ENCODE peak calls at places on chromosomes 4 and X, in seven cellular contexts. X is lower leg skin, Z is IMR-90, H is AG04450, C is hepatocyte, Y is cardiac muscle cell, Q is lower lobe of right lung. E is an unnamed sample.

GRCh38 chrX:73577368-73577767 is 14.4 kb downstream of the CHIC1 start:
- DNase-seq in X (no peak), Z (peak), H (peak), C (no peak), Y (no peak), Q (no peak), E (no peak)

GRCh38 chr4:186760576-186760975 is 36.9 kb upstream of the FAT1 start:
- DNase-seq in X (no peak), Z (peak), H (no peak), C (no peak), Y (no peak), Q (no peak), E (no peak)

GRCh38 chrX:43618376-43619205 is 37.5 kb upstream of the MAOA start:
- DNase-seq in X (no peak), Z (no peak), H (no peak), C (peak), Y (no peak), Q (no peak), E (no peak)

GRCh38 chrX:69530306-69530705 is 26.2 kb downstream of the NALF2 start:
- DNase-seq in X (peak), Z (no peak), H (no peak), C (no peak), Y (no peak), Q (no peak), E (no peak)

GRCh38 chrX:154436597-154437397 is at the start of gene GDI1:
- DNase-seq in X (no peak), Z (peak), H (no peak), C (peak), Y (peak), Q (peak), E (peak)

GRCh38 chr4:123127218-123127617 is 204.8 kb upstream of the NUDT6 start:
- DNase-seq in X (no peak), Z (peak), H (no peak), C (no peak), Y (no peak), Q (no peak), E (no peak)

GRCh38 chrX:132795211-132795610 is 163.2 kb downstream of the HS6ST2 start:
- DNase-seq in X (no peak), Z (no peak), H (no peak), C (no peak), Y (peak), Q (no peak), E (no peak)

GRCh38 chr4:41525129-41525528 is 12.8 kb upstream of the LIMCH1 start:
- DNase-seq in X (no peak), Z (peak), H (peak), C (peak), Y (peak), Q (no peak), E (no peak)

GRCh38 chr4:99087887-99088484 is 602 bp downstream of the ADH5 start:
- DNase-seq in X (peak), Z (peak), H (peak), C (peak), Y (peak), Q (peak), E (no peak)

GRCh38 chr4:98937977-98938376 is 9.0 kb upstream of the EIF4E start:
- DNase-seq in X (no peak), Z (no peak), H (no peak), C (no peak), Y (no peak), Q (no peak), E (no peak)

GRCh38 chr4:2066571-2067445 is 7.7 kb downstream of the NAT8L start:
- DNase-seq in X (no peak), Z (no peak), H (no peak), C (no peak), Y (no peak), Q (no peak), E (no peak)

GRCh38 chr4:144399927-144400326 is 246.0 kb upstream of the HHIP start:
- DNase-seq in X (no peak), Z (peak), H (peak), C (peak), Y (no peak), Q (no peak), E (no peak)

GRCh38 chrX:103608305-103608963 is 671 bp downstream of the TCEAL3 start:
- DNase-seq in X (no peak), Z (no peak), H (no peak), C (no peak), Y (no peak), Q (peak), E (peak)

GRCh38 chr4:77169496-77169895 is 12.5 kb downstream of the CCNG2 start:
- DNase-seq in X (no peak), Z (peak), H (peak), C (peak), Y (no peak), Q (no peak), E (no peak)

GRCh38 chr4:73869130-73870055 is at the start of gene CXCL1:
- DNase-seq in X (no peak), Z (no peak), H (no peak), C (peak), Y (peak), Q (peak), E (no peak)

GRCh38 chr4:27149541-27150212 is 289.0 kb downstream of the STIM2 start:
- DNase-seq in X (no peak), Z (peak), H (no peak), C (no peak), Y (no peak), Q (no peak), E (no peak)

GRCh38 chr4:117085185-117085701 is at the start of gene TRAM1L1:
- DNase-seq in X (peak), Z (peak), H (peak), C (peak), Y (peak), Q (peak), E (no peak)

GRCh38 chr4:47703964-47704363 is 133.9 kb downstream of the CORIN start:
- DNase-seq in X (no peak), Z (no peak), H (no peak), C (no peak), Y (no peak), Q (no peak), E (no peak)

GRCh38 chr4:66000500-66001117 is 330.3 kb upstream of the EPHA5 start:
- DNase-seq in X (no peak), Z (no peak), H (no peak), C (no peak), Y (peak), Q (no peak), E (no peak)
- H3K4me3 ChIP-seq in X (no peak), Z (no peak), H (no peak), C (no peak), Y (no peak), Q (no peak), E (no peak)

GRCh38 chr4:55634417-55635128 is 1.5 kb downstream of the NMU start:
- DNase-seq in X (no peak), Z (no peak), H (no peak), C (no peak), Y (no peak), Q (no peak), E (no peak)

GRCh38 chr4:55635760-55636621 is at the start of gene NMU:
- DNase-seq in X (peak), Z (no peak), H (no peak), C (peak), Y (peak), Q (peak), E (peak)

GRCh38 chr4:55635282-55635681 is 816 bp downstream of the NMU start:
- DNase-seq in X (no peak), Z (no peak), H (no peak), C (no peak), Y (peak), Q (no peak), E (no peak)

GRCh38 chr4:55637272-55637820 is 1.2 kb upstream of the NMU start:
- DNase-seq in X (no peak), Z (no peak), H (no peak), C (no peak), Y (no peak), Q (no peak), E (no peak)

GRCh38 chr4:55636622-55636999 is 513 bp upstream of the NMU start:
- DNase-seq in X (no peak), Z (no peak), H (no peak), C (no peak), Y (no peak), Q (no peak), E (no peak)
- H3K4me3 ChIP-seq in X (no peak), Z (no peak), H (no peak), C (peak), Y (peak), Q (peak), E (peak)

DNA sequence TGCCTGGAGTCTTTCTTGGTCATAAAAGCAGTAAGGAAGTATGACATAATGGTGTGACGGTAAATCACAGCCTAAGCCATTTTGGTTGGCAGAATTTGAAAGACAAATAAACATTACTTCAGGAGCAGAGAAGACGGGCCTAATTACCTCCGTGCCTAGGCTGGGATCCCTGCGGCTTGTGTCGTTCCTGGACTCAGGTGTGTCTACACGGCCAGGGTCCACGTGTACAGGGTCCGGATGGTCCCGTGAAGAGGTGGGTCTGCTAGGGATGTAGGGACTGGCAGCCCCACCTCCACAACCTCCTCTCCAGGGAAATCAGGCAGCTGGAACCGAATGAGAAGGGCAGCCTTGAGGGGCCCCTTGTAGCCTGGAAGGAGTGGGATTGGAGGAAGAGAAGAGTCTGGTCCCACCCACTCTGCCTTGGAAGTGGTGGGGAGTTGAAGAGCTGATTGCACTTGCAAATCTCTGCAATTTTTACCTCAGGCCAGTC is 55.4 kb upstream of the PLAC1 start:
- DNase-seq in X (no peak), Z (no peak), H (no peak), C (no peak), Y (no peak), Q (no peak), E (no peak)
- H3K4me3 ChIP-seq in X (no peak), Z (no peak), H (no peak), C (no peak), Y (no peak), Q (no peak), E (no peak)

DNA sequence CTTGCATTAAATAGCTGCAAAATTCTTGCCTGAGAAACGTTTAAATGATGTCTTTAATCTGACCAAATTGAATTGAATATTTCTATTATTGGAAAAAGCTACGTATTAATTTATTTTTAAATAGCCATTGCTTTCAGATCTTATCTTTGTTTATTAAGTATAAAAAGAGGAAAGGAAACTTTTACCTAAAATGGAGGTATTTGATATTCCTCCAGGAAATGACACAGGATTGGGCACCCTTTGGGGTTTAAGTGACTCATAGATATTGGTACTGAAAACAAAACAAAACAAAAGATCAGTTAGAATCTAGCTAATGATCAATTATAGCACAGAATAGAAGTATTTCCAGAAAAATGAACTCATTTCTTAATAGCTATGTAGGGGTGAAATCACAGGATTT is 34.1 kb downstream of the PLS3 start:
- DNase-seq in X (no peak), Z (no peak), H (no peak), C (no peak), Y (no peak), Q (no peak), E (no peak)
- H3K4me3 ChIP-seq in X (no peak), Z (no peak), H (peak), C (no peak), Y (no peak), Q (peak), E (no peak)

GRCh38 chrX:35919536-35920309 is at the start of gene CFAP47:
- DNase-seq in X (no peak), Z (no peak), H (no peak), C (peak), Y (peak), Q (peak), E (no peak)
- H3K4me3 ChIP-seq in X (no peak), Z (no peak), H (no peak), C (peak), Y (peak), Q (peak), E (no peak)

DNA sequence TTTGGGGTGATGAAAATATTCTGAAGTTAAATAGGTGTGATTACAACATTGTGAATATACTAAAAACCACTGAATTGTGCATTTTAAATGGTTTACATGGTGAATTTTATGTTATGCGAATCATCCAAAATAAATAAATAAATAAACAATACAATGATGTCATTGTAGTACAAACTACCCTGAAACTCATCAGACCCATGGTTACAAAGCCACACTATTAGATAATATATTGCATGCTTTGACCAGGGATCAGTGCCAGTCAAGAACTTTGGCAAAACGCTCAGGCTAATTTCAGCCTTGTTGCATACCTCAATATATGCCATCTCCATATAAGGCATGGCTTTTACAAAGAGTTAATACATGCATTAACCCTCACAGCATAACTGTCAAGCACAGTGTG is 45.5 kb upstream of the XIAP start:
- DNase-seq in X (no peak), Z (no peak), H (no peak), C (no peak), Y (no peak), Q (no peak), E (no peak)
- H3K4me3 ChIP-seq in X (no peak), Z (no peak), H (no peak), C (no peak), Y (no peak), Q (no peak), E (no peak)

E was measured in GM06990.